ENCODE peak calls at places on chromosomes 2 and 18, in four cellular contexts. V is lung; Z is stimulated activated CD8-positive, alpha-beta memory T cell treated with anti-CD3 and anti-CD28 coated beads, Interleukin-15, amount 100 ng/mL, for 4 hours; J is astrocyte of the spinal cord. X is an unnamed sample.

GRCh38 chr18:34330308-34330707 is 105.6 kb upstream of the NOL4 start:
- DNase-seq in V (no peak), Z (no peak), J (no peak), X (no peak)

GRCh38 chr18:74257083-74257482 is 34.7 kb downstream of the CYB5A start:
- DNase-seq in V (no peak), Z (no peak), J (no peak), X (no peak)

GRCh38 chr2:159867557-159868330 is 69.7 kb upstream of the CD302 start:
- DNase-seq in V (no peak), Z (no peak), J (no peak), X (no peak)

GRCh38 chr2:219219113-219219696 is 447 bp upstream of the ABCB6 start:
- DNase-seq in V (no peak), Z (no peak), J (no peak), X (no peak)

GRCh38 chr2:226909836-226910235 is 74.0 kb downstream of the RHBDD1 start:
- DNase-seq in V (no peak), Z (no peak), J (no peak), X (peak)

GRCh38 chr2:223096571-223096970 is 44.6 kb downstream of the KCNE4 start:
- DNase-seq in V (no peak), Z (no peak), J (peak), X (no peak)

GRCh38 chr2:202361133-202361532 is 15.0 kb upstream of the BMPR2 start:
- DNase-seq in V (no peak), Z (no peak), J (no peak), X (no peak)

GRCh38 chr2:130390460-130391057 is 34.7 kb downstream of the PTPN18 start:
- DNase-seq in V (no peak), Z (no peak), J (no peak), X (peak)

GRCh38 chr2:38146917-38147307 is 71.0 kb upstream of the CYP1B1 start:
- DNase-seq in V (peak), Z (no peak), J (peak), X (no peak)

GRCh38 chr2:236568068-236568921 is 1.3 kb upstream of the ACKR3 start:
- DNase-seq in V (peak), Z (no peak), J (peak), X (no peak)

GRCh38 chr2:216687646-216688045 is 7.7 kb downstream of the IGFBP5 start:
- DNase-seq in V (no peak), Z (no peak), J (no peak), X (no peak)

GRCh38 chr2:101823347-101823791 is 125.9 kb downstream of the MAP4K4 start:
- DNase-seq in V (peak), Z (peak), J (peak), X (peak)

GRCh38 chr2:2294183-2294675 is 36.8 kb downstream of the MYT1L start:
- DNase-seq in V (no peak), Z (no peak), J (no peak), X (no peak)

GRCh38 chr2:132741754-132742153 is 71.7 kb upstream of the LYPD1 start:
- DNase-seq in V (no peak), Z (no peak), J (no peak), X (no peak)

GRCh38 chr2:240465765-240466578 is 30.5 kb downstream of the GPC1 start:
- DNase-seq in V (peak), Z (no peak), J (no peak), X (peak)

GRCh38 chr2:55418072-55418471 is 1.6 kb downstream of the CCDC88A start:
- DNase-seq in V (no peak), Z (no peak), J (peak), X (no peak)

GRCh38 chr2:148273158-148273691 is 252.3 kb downstream of the MBD5 start:
- DNase-seq in V (no peak), Z (no peak), J (peak), X (no peak)

GRCh38 chr2:96891591-96892333 is 21.9 kb upstream of the SEMA4C start:
- DNase-seq in V (no peak), Z (no peak), J (peak), X (no peak)

GRCh38 chr18:3585656-3586509 is 135.9 kb downstream of the TGIF1 start:
- DNase-seq in V (peak), Z (peak), J (peak), X (peak)

GRCh38 chr2:100321181-100321880 is 970 bp downstream of the LONRF2 start:
- DNase-seq in V (peak), Z (no peak), J (peak), X (peak)

GRCh38 chr2:192887296-192887695 is 692.6 kb upstream of the TMEFF2 start:
- DNase-seq in V (no peak), Z (no peak), J (no peak), X (no peak)

GRCh38 chr18:11689031-11689971 is at the start of gene GNAL:
- DNase-seq in V (peak), Z (no peak), J (peak), X (peak)

GRCh38 chr18:63956755-63957154 is 7.7 kb downstream of the HMSD start:
- DNase-seq in V (no peak), Z (no peak), J (no peak), X (no peak)

GRCh38 chr2:23486676-23487075 is 101.7 kb downstream of the KLHL29 start:
- DNase-seq in V (no peak), Z (no peak), J (peak), X (no peak)

GRCh38 chr2:31865215-31865614 is 145.6 kb downstream of the MEMO1 start:
- DNase-seq in V (no peak), Z (no peak), J (no peak), X (no peak)

GRCh38 chr2:43676322-43677050 is at the start of gene C1GALT1C1L:
- DNase-seq in V (peak), Z (no peak), J (peak), X (peak)

GRCh38 chr18:32607816-32608215 is 137.1 kb upstream of the GAREM1 start:
- DNase-seq in V (no peak), Z (no peak), J (no peak), X (no peak)

GRCh38 chr2:170973492-170974303 is 44.6 kb downstream of the GORASP2 start:
- DNase-seq in V (peak), Z (peak), J (peak), X (peak)

GRCh38 chr2:120378605-120379004 is 32.7 kb downstream of the INHBB start:
- DNase-seq in V (no peak), Z (no peak), J (no peak), X (no peak)

GRCh38 chr2:156399950-156400703 is 36.1 kb upstream of the GPD2 start:
- DNase-seq in V (peak), Z (no peak), J (no peak), X (peak)

GRCh38 chr2:143300531-143300930 is 171.3 kb downstream of the ARHGAP15 start:
- DNase-seq in V (no peak), Z (no peak), J (no peak), X (no peak)

GRCh38 chr2:155372969-155373368 is 674.5 kb downstream of the KCNJ3 start:
- DNase-seq in V (no peak), Z (no peak), J (peak), X (no peak)

GRCh38 chr2:85110991-85111560 is 22.1 kb upstream of the TCF7L1 start:
- DNase-seq in V (no peak), Z (no peak), J (no peak), X (no peak)

GRCh38 chr18:74745658-74746403 is 148.2 kb downstream of the ZNF407 start:
- DNase-seq in V (no peak), Z (no peak), J (peak), X (no peak)

GRCh38 chr2:24702800-24703199 is 90.4 kb downstream of the PTRHD1 start:
- DNase-seq in V (no peak), Z (no peak), J (peak), X (no peak)

GRCh38 chr2:197628043-197628500 is 47.3 kb downstream of the RFTN2 start:
- DNase-seq in V (no peak), Z (no peak), J (no peak), X (no peak)

GRCh38 chr2:16588565-16588964 is 77.1 kb downstream of the CYRIA start:
- DNase-seq in V (no peak), Z (no peak), J (no peak), X (no peak)

X was measured in prostate gland.